ENCODE peak calls at places on chromosomes 4 and X, in nine cellular contexts. H, V, Q, F, J, D, X, U and K are unnamed samples.

GRCh38 chr4:150581611-150582010 is 340 bp upstream of the MAB21L2 start:
- DNase-seq in V (peak; percentile 50), Q (no peak), F (no peak), D (peak; percentile 88), J (peak; percentile 94), X (peak; percentile 57), H (no peak), U (no peak), K (no peak)

GRCh38 chr4:19455850-19456602 is 795.7 kb upstream of the SLIT2 start:
- DNase-seq in J (no peak), X (no peak), Q (no peak), D (no peak), H (no peak), V (no peak), U (no peak), F (no peak), K (no peak)

GRCh38 chr4:176622251-176622968 is 170.3 kb downstream of the VEGFC start:
- DNase-seq in F (no peak), X (peak; percentile 70), D (no peak), U (no peak), V (no peak), H (no peak), J (peak; percentile 81), Q (no peak), K (no peak)

GRCh38 chr4:104848597-104849225 is 298.0 kb upstream of the TET2 start:
- DNase-seq in V (no peak), U (no peak), D (no peak), Q (no peak), X (no peak), F (no peak), J (no peak), H (no peak), K (no peak)

GRCh38 chrX:116395752-116396151 is 40.7 kb upstream of the SLC6A14 start:
- DNase-seq in F (no peak), H (no peak), J (no peak), Q (no peak), V (no peak), X (no peak), D (no peak), U (no peak), K (no peak)

GRCh38 chr4:612749-613125 is 12.6 kb upstream of the PDE6B start:
- DNase-seq in J (no peak), H (no peak), X (no peak), V (no peak), D (no peak), Q (peak; percentile 53), F (peak; percentile 59), U (no peak), K (no peak)

GRCh38 chrX:16311671-16312070 is 144.4 kb downstream of the MAGEB17 start:
- DNase-seq in X (no peak), U (no peak), H (no peak), D (no peak), J (no peak), V (no peak), F (no peak), Q (no peak), K (no peak)

GRCh38 chr4:184815046-184815877 is 10.5 kb downstream of the ACSL1 start:
- DNase-seq in D (no peak), V (peak; percentile 89), X (peak; percentile 87), J (peak; percentile 74), U (no peak), F (peak; percentile 81), Q (peak; percentile 84), H (no peak), K (no peak)

GRCh38 chrX:40130207-40130606 is 32.4 kb upstream of the BCOR start:
- DNase-seq in H (no peak), V (no peak), X (peak; percentile 62), Q (no peak), U (no peak), J (peak; percentile 70), D (no peak), F (peak; percentile 82), K (no peak)

GRCh38 chrX:9539611-9540387 is 74.9 kb downstream of the TBL1X start:
- DNase-seq in Q (no peak), J (no peak), D (no peak), V (peak; percentile 27), U (no peak), F (no peak), H (no peak), X (no peak), K (no peak)

GRCh38 chrX:48648299-48648698 is 35.3 kb upstream of the WAS start:
- DNase-seq in X (peak; percentile 72), F (no peak), V (peak; percentile 22), Q (peak; percentile 73), D (peak; percentile 77), J (peak; percentile 45), H (peak; percentile 58), U (peak; percentile 12), K (peak; percentile 38)

GRCh38 chr4:154317600-154317999 is 174.0 kb downstream of the DCHS2 start:
- DNase-seq in D (no peak), U (no peak), F (no peak), V (no peak), H (no peak), Q (no peak), J (no peak), X (no peak), K (no peak)

GRCh38 chrX:16848541-16848940 is 21.6 kb downstream of the RBBP7 start:
- DNase-seq in J (no peak), U (no peak), X (no peak), Q (no peak), D (no peak), V (no peak), F (no peak), H (no peak), K (no peak)

GRCh38 chr4:150240011-150240410 is 161.8 kb downstream of the DCLK2 start:
- DNase-seq in Q (no peak), H (no peak), J (no peak), F (no peak), D (no peak), U (no peak), V (no peak), X (no peak), K (no peak)

DNA sequence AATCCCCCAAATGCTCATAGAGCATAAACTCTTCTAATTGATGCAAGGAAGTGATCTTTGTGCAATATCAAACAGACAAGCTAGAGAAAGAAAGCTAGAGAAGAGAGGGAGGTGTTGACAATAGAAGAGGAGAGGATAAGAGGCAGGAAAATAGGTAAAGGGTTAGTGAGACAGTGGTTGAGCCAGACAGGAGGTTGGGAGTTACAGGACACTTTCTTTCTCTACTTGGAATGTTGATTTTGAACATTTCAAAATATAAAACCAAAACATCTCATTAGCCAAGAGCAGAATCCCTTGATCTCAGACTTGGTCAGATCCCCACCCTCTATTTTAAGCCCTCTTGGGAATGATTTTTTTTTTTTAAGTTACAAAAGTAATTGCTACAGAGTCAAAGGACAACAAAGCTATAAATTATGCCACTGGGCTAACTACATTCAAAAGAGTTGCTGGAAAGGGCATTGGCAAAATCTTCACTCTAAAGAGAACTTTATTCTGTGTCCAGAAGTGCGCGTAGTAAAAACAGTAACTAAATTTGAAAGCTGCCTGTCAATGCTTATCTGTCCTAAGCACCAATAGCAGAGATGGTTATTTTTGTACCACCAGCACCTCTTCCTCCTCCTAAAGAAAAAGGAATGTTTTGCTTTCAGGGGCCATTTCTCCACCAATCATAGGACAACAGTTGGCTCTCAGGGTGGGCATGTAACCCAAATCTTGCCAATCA is 133.8 kb downstream of the PDGFC start:
- DNase-seq in U (no peak), F (no peak), D (no peak), J (no peak), V (no peak), X (no peak), H (no peak), Q (no peak), K (no peak)
- H3K4me3 ChIP-seq in U (no peak overlapping the region), F (no peak overlapping the region), D (no peak overlapping the region), J (no peak overlapping the region), V (no peak overlapping the region), X (no peak overlapping the region), H (no peak overlapping the region), Q (no peak overlapping the region), K (no peak overlapping the region)

GRCh38 chr4:136855886-136856285 is 676.4 kb downstream of the PCDH18 start:
- DNase-seq in V (no peak), H (no peak), J (no peak), D (no peak), X (no peak), Q (no peak), U (no peak), F (no peak), K (no peak)
- H3K27ac ChIP-seq in V (no peak overlapping the region), H (no peak overlapping the region), J (no peak overlapping the region), D (no peak overlapping the region), X (no peak overlapping the region), Q (no peak overlapping the region), U (no peak overlapping the region), F (no peak overlapping the region), K (no peak overlapping the region)

DNA sequence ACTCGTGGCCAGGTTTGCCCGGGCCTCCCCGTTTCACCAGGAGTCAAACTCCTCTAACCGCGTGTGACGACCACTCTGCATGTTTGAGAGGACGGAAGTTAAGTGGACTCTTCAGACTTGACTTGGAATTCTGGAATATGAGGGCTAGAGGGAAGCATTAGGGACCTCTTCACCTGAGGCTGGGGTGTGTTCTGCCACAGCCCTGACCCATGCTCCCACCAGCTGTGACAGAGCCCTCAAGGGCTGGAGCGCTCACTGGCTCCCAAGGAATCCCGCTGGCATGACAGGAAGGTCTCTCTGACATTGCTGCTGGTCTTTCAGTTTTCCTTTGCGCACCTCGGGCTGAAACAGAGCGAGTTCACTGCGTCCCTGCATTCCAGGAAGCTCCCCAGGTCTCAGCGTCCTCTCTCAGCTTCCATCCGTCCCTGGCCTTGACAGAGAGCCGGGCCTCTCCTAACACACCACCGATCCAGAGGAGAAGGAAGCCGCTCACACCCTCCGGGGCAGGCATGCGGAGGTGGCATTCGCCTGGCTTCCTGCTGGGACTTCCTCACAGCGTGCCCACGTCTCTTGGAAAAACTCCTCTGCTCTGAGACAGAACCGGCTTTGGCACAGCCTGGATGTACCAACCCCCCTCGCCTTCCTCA is 3.4 kb downstream of the CTAG2 start:
- DNase-seq in J (no peak), Q (peak; percentile 75), D (no peak), U (no peak), H (no peak), X (no peak), V (no peak), F (peak; percentile 60), K (peak; percentile 58)
- H3K4me3 ChIP-seq in J (no peak overlapping the region), Q (no peak overlapping the region), D (no peak overlapping the region), U (no peak overlapping the region), H (no peak overlapping the region), X (no peak overlapping the region), V (no peak overlapping the region), F (no peak overlapping the region), K (no peak overlapping the region)

GRCh38 chr4:24969486-24969885 is 56.6 kb upstream of the CCDC149 start:
- DNase-seq in U (no peak), D (no peak), J (no peak), X (no peak), Q (no peak), V (no peak), H (no peak), F (no peak), K (no peak)

GRCh38 chr4:24968992-24969391 is 56.1 kb upstream of the CCDC149 start:
- DNase-seq in H (no peak), Q (no peak), X (no peak), J (no peak), F (no peak), V (no peak), D (no peak), U (no peak), K (no peak)

GRCh38 chr4:24966076-24966475 is 53.2 kb upstream of the CCDC149 start:
- DNase-seq in J (no peak), F (no peak), V (no peak), Q (no peak), X (no peak), H (no peak), U (no peak), D (no peak), K (no peak)

GRCh38 chr4:24965627-24966026 is 52.8 kb upstream of the CCDC149 start:
- DNase-seq in J (no peak), X (no peak), F (no peak), D (peak; percentile 72), V (no peak), H (peak; percentile 15), U (no peak), Q (no peak), K (no peak)

GRCh38 chr4:24967346-24967745 is 54.5 kb upstream of the CCDC149 start:
- DNase-seq in F (no peak), Q (no peak), U (no peak), X (no peak), J (no peak), H (no peak), V (no peak), D (no peak), K (no peak)
- H3K27ac ChIP-seq in F (no peak overlapping the region), Q (no peak overlapping the region), U (no peak overlapping the region), X (no peak overlapping the region), J (no peak overlapping the region), H (no peak overlapping the region), V (no peak overlapping the region), D (no peak overlapping the region), K (no peak overlapping the region)